ENCODE peak calls at places on chromosomes 4 and X, in four cellular contexts. O is SW 1271, T is epithelial cell of esophagus, Z is left cardiac atrium. F is an unnamed sample.

GRCh38 chr4:37434469-37434868 is 189.9 kb downstream of the NWD2 start:
- DNase-seq in O (no peak), T (peak; percentile 43), Z (no peak), F (no peak)

GRCh38 chr4:10013722-10014121 is 7.6 kb downstream of the SLC2A9 start:
- DNase-seq in O (peak; percentile 6), T (peak; percentile 72), Z (peak; percentile 51), F (no peak)

GRCh38 chr4:146211440-146211839 is 2.9 kb upstream of the REELD1 start:
- DNase-seq in O (no peak), T (no peak), Z (no peak), F (no peak)

GRCh38 chr4:139222215-139222614 is 45.2 kb upstream of the ELF2 start:
- DNase-seq in O (no peak), T (no peak), Z (no peak), F (no peak)

GRCh38 chr4:173735585-173735984 is 205.6 kb upstream of the HAND2 start:
- DNase-seq in O (no peak), T (no peak), Z (no peak), F (no peak)

GRCh38 chr4:182246401-182247205 is 3.4 kb downstream of the TENM3 start:
- DNase-seq in O (no peak), T (peak; percentile 90), Z (no peak), F (peak; percentile 90)

GRCh38 chrX:9357500-9358139 is 107.2 kb upstream of the TBL1X start:
- DNase-seq in O (no peak), T (no peak), Z (no peak), F (no peak)

GRCh38 chr4:153518637-153519384 is 52.7 kb downstream of the TMEM131L start:
- DNase-seq in O (no peak), T (no peak), Z (no peak), F (no peak)

GRCh38 chr4:108166038-108166437 is 2.7 kb downstream of the LEF1 start:
- DNase-seq in O (no peak), T (no peak), Z (no peak), F (no peak)

F was measured in foreskin keratinocyte.